ENCODE peak calls at places on chromosomes 16 and 17, in eight cellular contexts. One of them, this sample, is unnamed.

GRCh38 chr17:8674344-8675305 is 44.1 kb upstream of the MYH10 start:
- DNase-seq in breast epithelium: no peak
- DNase-seq in lower leg skin: no peak
- DNase-seq in pancreas: no peak
- DNase-seq in fibroblast of mammary gland: no peak
- DNase-seq in mucosa of descending colon: peak; percentile 26
- DNase-seq in WTC11: peak; percentile 36
- DNase-seq in HFFc6: no peak
- DNase-seq in this sample: peak; percentile 84

GRCh38 chr16:54928421-54929089 is 2.1 kb upstream of the IRX5 start:
- DNase-seq in breast epithelium: peak; percentile 92
- DNase-seq in lower leg skin: peak; percentile 79
- DNase-seq in pancreas: peak; percentile 67
- DNase-seq in fibroblast of mammary gland: peak; percentile 41
- DNase-seq in mucosa of descending colon: peak; percentile 58
- DNase-seq in WTC11: no peak
- DNase-seq in HFFc6: peak; percentile 50
- DNase-seq in this sample: peak; percentile 76

GRCh38 chr17:9346296-9346926 is 229.2 kb downstream of the STX8 start:
- DNase-seq in breast epithelium: no peak
- DNase-seq in lower leg skin: no peak
- DNase-seq in pancreas: no peak
- DNase-seq in fibroblast of mammary gland: peak; percentile 74
- DNase-seq in mucosa of descending colon: no peak
- DNase-seq in WTC11: no peak
- DNase-seq in HFFc6: no peak
- DNase-seq in this sample: no peak

GRCh38 chr17:1629647-1630310 is 1.1 kb upstream of the SLC43A2 start:
- DNase-seq in breast epithelium: peak; percentile 57
- DNase-seq in lower leg skin: no peak
- DNase-seq in pancreas: peak; percentile 68
- DNase-seq in fibroblast of mammary gland: peak; percentile 31
- DNase-seq in mucosa of descending colon: peak; percentile 90
- DNase-seq in WTC11: peak; percentile 85
- DNase-seq in HFFc6: no peak
- DNase-seq in this sample: peak; percentile 51

GRCh38 chr16:54792811-54793210 is 137.9 kb upstream of the IRX5 start:
- DNase-seq in breast epithelium: no peak
- DNase-seq in lower leg skin: no peak
- DNase-seq in pancreas: no peak
- DNase-seq in fibroblast of mammary gland: no peak
- DNase-seq in mucosa of descending colon: no peak
- DNase-seq in WTC11: no peak
- DNase-seq in HFFc6: no peak
- DNase-seq in this sample: no peak

GRCh38 chr16:86555763-86556130 is 712 bp upstream of the MTHFSD start:
- DNase-seq in breast epithelium: no peak
- DNase-seq in lower leg skin: no peak
- DNase-seq in pancreas: no peak
- DNase-seq in fibroblast of mammary gland: no peak
- DNase-seq in mucosa of descending colon: no peak
- DNase-seq in WTC11: no peak
- DNase-seq in HFFc6: no peak
- DNase-seq in this sample: no peak

GRCh38 chr16:71853413-71853812 is 7.6 kb downstream of the ATXN1L start:
- DNase-seq in breast epithelium: no peak
- DNase-seq in lower leg skin: no peak
- DNase-seq in pancreas: no peak
- DNase-seq in fibroblast of mammary gland: no peak
- DNase-seq in mucosa of descending colon: no peak
- DNase-seq in WTC11: no peak
- DNase-seq in HFFc6: no peak
- DNase-seq in this sample: no peak

GRCh38 chr16:55391760-55392375 is 67.9 kb downstream of the IRX6 start:
- DNase-seq in breast epithelium: no peak
- DNase-seq in lower leg skin: no peak
- DNase-seq in pancreas: no peak
- DNase-seq in fibroblast of mammary gland: no peak
- DNase-seq in mucosa of descending colon: no peak
- DNase-seq in WTC11: no peak
- DNase-seq in HFFc6: no peak
- DNase-seq in this sample: no peak

GRCh38 chr16:191783-192294 is 11.6 kb downstream of the HBQ1 start:
- DNase-seq in breast epithelium: no peak
- DNase-seq in lower leg skin: no peak
- DNase-seq in pancreas: no peak
- DNase-seq in fibroblast of mammary gland: peak; percentile 11
- DNase-seq in mucosa of descending colon: no peak
- DNase-seq in WTC11: no peak
- DNase-seq in HFFc6: no peak
- DNase-seq in this sample: no peak

GRCh38 chr17:38791162-38791561 is 8.2 kb downstream of the PIP4K2B start:
- DNase-seq in breast epithelium: no peak
- DNase-seq in lower leg skin: no peak
- DNase-seq in pancreas: no peak
- DNase-seq in fibroblast of mammary gland: no peak
- DNase-seq in mucosa of descending colon: no peak
- DNase-seq in WTC11: no peak
- DNase-seq in HFFc6: no peak
- DNase-seq in this sample: no peak

GRCh38 chr16:88310796-88311605 is 71.8 kb upstream of the ZNF469 start:
- DNase-seq in breast epithelium: no peak
- DNase-seq in lower leg skin: no peak
- DNase-seq in pancreas: no peak
- DNase-seq in fibroblast of mammary gland: no peak
- DNase-seq in mucosa of descending colon: no peak
- DNase-seq in WTC11: no peak
- DNase-seq in HFFc6: no peak
- DNase-seq in this sample: no peak

GRCh38 chr16:85029413-85029794 is 1.8 kb downstream of the KIAA0513 start:
- DNase-seq in breast epithelium: no peak
- DNase-seq in lower leg skin: no peak
- DNase-seq in pancreas: no peak
- DNase-seq in fibroblast of mammary gland: peak; percentile 69
- DNase-seq in mucosa of descending colon: no peak
- DNase-seq in WTC11: no peak
- DNase-seq in HFFc6: peak; percentile 78
- DNase-seq in this sample: no peak

GRCh38 chr16:3171181-3171854 is 16.7 kb upstream of the OR1F1 start:
- DNase-seq in breast epithelium: no peak
- DNase-seq in lower leg skin: no peak
- DNase-seq in pancreas: no peak
- DNase-seq in fibroblast of mammary gland: no peak
- DNase-seq in mucosa of descending colon: no peak
- DNase-seq in WTC11: peak; percentile 72
- DNase-seq in HFFc6: no peak
- DNase-seq in this sample: no peak

GRCh38 chr17:55168970-55169687 is 95.6 kb upstream of the HLF start:
- DNase-seq in breast epithelium: no peak
- DNase-seq in lower leg skin: no peak
- DNase-seq in pancreas: no peak
- DNase-seq in fibroblast of mammary gland: no peak
- DNase-seq in mucosa of descending colon: no peak
- DNase-seq in WTC11: no peak
- DNase-seq in HFFc6: no peak
- DNase-seq in this sample: no peak

GRCh38 chr17:60091908-60092331 is 13.2 kb upstream of the HEATR6 start:
- DNase-seq in breast epithelium: no peak
- DNase-seq in lower leg skin: no peak
- DNase-seq in pancreas: no peak
- DNase-seq in fibroblast of mammary gland: peak; percentile 42
- DNase-seq in mucosa of descending colon: no peak
- DNase-seq in WTC11: no peak
- DNase-seq in HFFc6: peak; percentile 81
- DNase-seq in this sample: no peak

GRCh38 chr17:65039349-65039988 is 17.1 kb downstream of the GNA13 start:
- DNase-seq in breast epithelium: no peak
- DNase-seq in lower leg skin: no peak
- DNase-seq in pancreas: no peak
- DNase-seq in fibroblast of mammary gland: no peak
- DNase-seq in mucosa of descending colon: no peak
- DNase-seq in WTC11: no peak
- DNase-seq in HFFc6: no peak
- DNase-seq in this sample: no peak

GRCh38 chr17:75020331-75021110 is 8.1 kb downstream of the MRPL58 start:
- DNase-seq in breast epithelium: no peak
- DNase-seq in lower leg skin: no peak
- DNase-seq in pancreas: no peak
- DNase-seq in fibroblast of mammary gland: no peak
- DNase-seq in mucosa of descending colon: no peak
- DNase-seq in WTC11: no peak
- DNase-seq in HFFc6: no peak
- DNase-seq in this sample: no peak

GRCh38 chr16:67843343-67843765 is 1.2 kb downstream of the THAP11 start:
- DNase-seq in breast epithelium: no peak
- DNase-seq in lower leg skin: no peak
- DNase-seq in pancreas: no peak
- DNase-seq in fibroblast of mammary gland: no peak
- DNase-seq in mucosa of descending colon: no peak
- DNase-seq in WTC11: no peak
- DNase-seq in HFFc6: peak; percentile 21
- DNase-seq in this sample: no peak
- TF ChIP-seq CTCF in breast epithelium: no peak
- TF ChIP-seq CTCF in lower leg skin: no peak
- TF ChIP-seq CTCF in pancreas: no peak
- TF ChIP-seq CTCF in fibroblast of mammary gland: no peak
- TF ChIP-seq CTCF in mucosa of descending colon: no peak
- TF ChIP-seq CTCF in WTC11: no peak
- TF ChIP-seq CTCF in HFFc6: no peak
- TF ChIP-seq CTCF in this sample: no peak

GRCh38 chr17:37637956-37638355 is 5.3 kb downstream of the DDX52 start:
- DNase-seq in breast epithelium: no peak
- DNase-seq in lower leg skin: no peak
- DNase-seq in pancreas: no peak
- DNase-seq in fibroblast of mammary gland: no peak
- DNase-seq in mucosa of descending colon: no peak
- DNase-seq in WTC11: no peak
- DNase-seq in HFFc6: no peak
- DNase-seq in this sample: no peak

GRCh38 chr17:37642706-37643105 is 540 bp downstream of the DDX52 start:
- DNase-seq in breast epithelium: no peak
- DNase-seq in lower leg skin: no peak
- DNase-seq in pancreas: no peak
- DNase-seq in fibroblast of mammary gland: peak; percentile 36
- DNase-seq in mucosa of descending colon: no peak
- DNase-seq in WTC11: no peak
- DNase-seq in HFFc6: peak; percentile 29
- DNase-seq in this sample: no peak

GRCh38 chr17:37640016-37640415 is 3.2 kb downstream of the DDX52 start:
- DNase-seq in breast epithelium: no peak
- DNase-seq in lower leg skin: no peak
- DNase-seq in pancreas: no peak
- DNase-seq in fibroblast of mammary gland: no peak
- DNase-seq in mucosa of descending colon: no peak
- DNase-seq in WTC11: no peak
- DNase-seq in HFFc6: no peak
- DNase-seq in this sample: no peak

GRCh38 chr17:37643829-37644228 is 583 bp upstream of the DDX52 start:
- DNase-seq in breast epithelium: no peak
- DNase-seq in lower leg skin: no peak
- DNase-seq in pancreas: peak; percentile 20
- DNase-seq in fibroblast of mammary gland: no peak
- DNase-seq in mucosa of descending colon: no peak
- DNase-seq in WTC11: no peak
- DNase-seq in HFFc6: no peak
- DNase-seq in this sample: no peak

GRCh38 chr17:37643118-37643766 is at the start of gene DDX52:
- DNase-seq in breast epithelium: peak; percentile 83
- DNase-seq in lower leg skin: peak; percentile 91
- DNase-seq in pancreas: peak; percentile 95
- DNase-seq in fibroblast of mammary gland: peak; percentile 85
- DNase-seq in mucosa of descending colon: peak; percentile 94
- DNase-seq in WTC11: peak; percentile 84
- DNase-seq in HFFc6: peak; percentile 84
- DNase-seq in this sample: peak; percentile 92
- TF ChIP-seq CTCF in breast epithelium: no peak
- TF ChIP-seq CTCF in lower leg skin: no peak
- TF ChIP-seq CTCF in pancreas: no peak
- TF ChIP-seq CTCF in fibroblast of mammary gland: no peak
- TF ChIP-seq CTCF in mucosa of descending colon: no peak
- TF ChIP-seq CTCF in WTC11: no peak
- TF ChIP-seq CTCF in HFFc6: peak; percentile 44
- TF ChIP-seq CTCF in this sample: peak; percentile 26

GRCh38 chr16:2082171-2082982 is 34.6 kb downstream of the TSC2 start:
- DNase-seq in breast epithelium: peak; percentile 88
- DNase-seq in lower leg skin: no peak
- DNase-seq in pancreas: peak; percentile 91
- DNase-seq in fibroblast of mammary gland: peak; percentile 37
- DNase-seq in mucosa of descending colon: peak; percentile 62
- DNase-seq in WTC11: no peak
- DNase-seq in HFFc6: no peak
- DNase-seq in this sample: no peak
- TF ChIP-seq CTCF in breast epithelium: peak; percentile 24
- TF ChIP-seq CTCF in lower leg skin: no peak
- TF ChIP-seq CTCF in pancreas: no peak
- TF ChIP-seq CTCF in fibroblast of mammary gland: no peak
- TF ChIP-seq CTCF in mucosa of descending colon: no peak
- TF ChIP-seq CTCF in WTC11: no peak
- TF ChIP-seq CTCF in HFFc6: no peak
- TF ChIP-seq CTCF in this sample: peak; percentile 32

GRCh38 chr17:79833744-79834574 is 5.3 kb downstream of the CBX4 start:
- DNase-seq in breast epithelium: no peak
- DNase-seq in lower leg skin: no peak
- DNase-seq in pancreas: peak; percentile 47
- DNase-seq in fibroblast of mammary gland: no peak
- DNase-seq in mucosa of descending colon: peak; percentile 49
- DNase-seq in WTC11: peak; percentile 46
- DNase-seq in HFFc6: no peak
- DNase-seq in this sample: no peak
- TF ChIP-seq CTCF in breast epithelium: no peak
- TF ChIP-seq CTCF in lower leg skin: no peak
- TF ChIP-seq CTCF in pancreas: no peak
- TF ChIP-seq CTCF in fibroblast of mammary gland: no peak
- TF ChIP-seq CTCF in mucosa of descending colon: no peak
- TF ChIP-seq CTCF in WTC11: no peak
- TF ChIP-seq CTCF in HFFc6: no peak
- TF ChIP-seq CTCF in this sample: no peak

DNA sequence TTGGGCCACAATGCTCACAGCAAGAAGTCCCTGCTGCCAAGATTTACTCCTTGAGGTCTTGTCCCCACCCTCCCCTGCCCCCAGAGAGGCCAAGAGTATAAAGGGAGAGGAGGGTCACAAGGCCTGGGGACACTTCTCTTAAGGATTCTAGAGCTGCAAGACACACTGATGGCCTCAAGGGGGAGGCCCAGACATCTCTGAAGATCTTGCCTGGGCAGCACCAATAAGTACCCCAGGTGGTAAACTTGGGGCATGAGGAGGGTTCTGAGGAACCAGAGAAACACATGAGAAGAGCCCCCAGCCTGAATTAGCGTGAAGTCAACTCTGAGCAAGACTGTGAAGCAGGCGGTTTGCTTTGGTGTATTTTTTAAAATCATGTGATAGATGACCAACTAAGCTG is 26.8 kb upstream of the MTMR4 start:
- DNase-seq in breast epithelium: no peak
- DNase-seq in lower leg skin: no peak
- DNase-seq in pancreas: no peak
- DNase-seq in fibroblast of mammary gland: peak; percentile 18
- DNase-seq in mucosa of descending colon: no peak
- DNase-seq in WTC11: peak; percentile 42
- DNase-seq in HFFc6: no peak
- DNase-seq in this sample: no peak
- TF ChIP-seq CTCF in breast epithelium: no peak
- TF ChIP-seq CTCF in lower leg skin: no peak
- TF ChIP-seq CTCF in pancreas: no peak
- TF ChIP-seq CTCF in fibroblast of mammary gland: peak; percentile 34
- TF ChIP-seq CTCF in mucosa of descending colon: no peak
- TF ChIP-seq CTCF in WTC11: peak; percentile 46
- TF ChIP-seq CTCF in HFFc6: peak; percentile 56
- TF ChIP-seq CTCF in this sample: peak; percentile 30